ENCODE peak calls at places on chromosomes 1 and 21, in seven cellular contexts. I, M, N, P, V, W and F are unnamed samples. For H3K27me3, the result is how much of the 10 kb centered on the place peaks cover.

GRCh38 chr1:16727190-16728111 is 12.9 kb upstream of the RNU1-4 start:
- DNase-seq in M (peak), V (peak), I (peak), N (peak), W (no peak), P (no peak), F (peak)

GRCh38 chr21:17438642-17439041 is 74.2 kb upstream of the CXADR start:
- DNase-seq in V (peak), N (no peak), P (no peak), I (no peak), M (no peak), W (no peak), F (no peak)

GRCh38 chr1:206933333-206933945 is 11.7 kb upstream of the FCMR start:
- DNase-seq in I (no peak), P (peak), N (peak), M (no peak), W (no peak), V (peak), F (peak)

GRCh38 chr1:156320560-156320959 is 17.5 kb downstream of the CCT3 start:
- DNase-seq in V (no peak), W (no peak), I (no peak), N (no peak), M (no peak), P (no peak), F (no peak)

GRCh38 chr1:3352084-3352951 is 102.1 kb upstream of the ARHGEF16 start:
- DNase-seq in I (no peak), M (peak), P (no peak), N (no peak), W (no peak), V (peak), F (no peak)

GRCh38 chr21:46006547-46007497 is 25.3 kb downstream of the COL6A1 start:
- DNase-seq in V (peak), N (peak), P (no peak), W (no peak), I (no peak), M (no peak), F (peak)

GRCh38 chr1:68231627-68232303 is 558 bp downstream of the WLS start:
- DNase-seq in N (peak), V (peak), P (no peak), W (peak), M (peak), I (peak), F (peak)

GRCh38 chr21:45615145-45615711 is 28.3 kb upstream of the PCBP3 start:
- DNase-seq in I (peak), N (no peak), W (no peak), V (peak), M (no peak), P (peak), F (no peak)

GRCh38 chr1:12630946-12631540 is 12.8 kb upstream of the AADACL4 start:
- DNase-seq in V (no peak), W (no peak), P (no peak), I (no peak), M (no peak), N (no peak), F (no peak)

GRCh38 chr1:158285756-158286241 is 3.9 kb upstream of the CD1C start:
- DNase-seq in M (no peak), W (peak), V (no peak), I (peak), N (no peak), P (no peak), F (peak)

GRCh38 chr21:38027901-38028300 is 111.6 kb upstream of the KCNJ6 start:
- DNase-seq in V (no peak), N (no peak), W (no peak), P (no peak), I (peak), M (no peak), F (no peak)

GRCh38 chr1:221268295-221268694 is 389.1 kb downstream of the HLX start:
- DNase-seq in P (no peak), V (no peak), N (no peak), W (no peak), M (no peak), I (peak), F (no peak)

GRCh38 chr1:1006305-1007159 is 6.6 kb upstream of the HES4 start:
- DNase-seq in V (peak), W (no peak), N (no peak), P (no peak), I (no peak), M (peak), F (peak)

GRCh38 chr1:111833334-111833733 is 77.6 kb downstream of the DDX20 start:
- DNase-seq in I (peak), N (no peak), W (no peak), M (no peak), V (peak), P (no peak), F (no peak)

GRCh38 chr1:185096531-185096930 is 51.2 kb downstream of the RNF2 start:
- DNase-seq in W (no peak), I (peak), M (no peak), N (no peak), V (no peak), P (no peak), F (no peak)

GRCh38 chr1:32779242-32779641 is 37.9 kb downstream of the YARS1 start:
- DNase-seq in N (no peak), I (no peak), V (no peak), P (no peak), M (no peak), W (no peak), F (no peak)

GRCh38 chr21:36694041-36694515 is 4.8 kb upstream of the SIM2 start:
- DNase-seq in I (no peak), M (no peak), N (no peak), V (peak), W (no peak), P (no peak), F (no peak)

GRCh38 chr1:165666152-165666551 is 32.2 kb downstream of the ALDH9A1 start:
- DNase-seq in W (no peak), I (no peak), M (no peak), V (no peak), N (no peak), P (no peak), F (no peak)

GRCh38 chr1:171828794-171829193 is 12.5 kb upstream of the DNM3 start:
- DNase-seq in P (no peak), M (no peak), N (no peak), W (no peak), V (no peak), I (no peak), F (no peak)

GRCh38 chr1:27026621-27027574 is 14.2 kb upstream of the TENT5B start:
- DNase-seq in N (peak), I (peak), M (no peak), V (peak), W (no peak), P (no peak), F (no peak)

GRCh38 chr1:82762829-82763532 is 962.2 kb downstream of the ADGRL2 start:
- DNase-seq in V (no peak), I (no peak), M (no peak), N (no peak), P (no peak), W (no peak), F (no peak)
- H3K27me3 ChIP-seq in V (under half), I (under half), M (under half), N (under half), P (under half), W (under half), F (under half)

GRCh38 chr1:205570173-205570501 is 61.7 kb downstream of the ELK4 start:
- DNase-seq in W (no peak), P (no peak), I (no peak), M (no peak), V (no peak), N (no peak), F (no peak)
- H3K27me3 ChIP-seq in W (half or more), P (half or more), I (under half), M (under half), V (half or more), N (half or more), F (under half)

DNA sequence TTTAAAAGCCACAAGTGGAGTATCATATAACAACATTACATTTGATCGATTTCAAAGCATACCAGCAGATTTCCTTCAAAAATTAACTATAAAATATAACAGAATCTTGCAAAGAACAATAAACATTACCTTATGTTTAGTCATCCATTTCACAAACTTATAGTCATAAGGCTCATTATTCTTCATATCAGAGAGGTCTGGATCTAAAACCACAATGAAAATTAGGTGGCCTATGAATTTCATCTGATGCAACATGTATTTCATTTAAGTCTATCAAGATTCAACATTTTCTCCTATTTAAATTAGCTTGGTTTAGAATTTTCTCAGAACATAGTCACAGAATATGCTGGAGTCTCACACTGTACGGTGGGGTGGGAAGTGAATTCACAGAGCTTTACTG is 49.2 kb downstream of the KYAT3 start:
- DNase-seq in I (peak), P (no peak), V (no peak), M (no peak), N (no peak), W (no peak), F (no peak)
- H3K27me3 ChIP-seq in I (under half), P (under half), V (under half), M (under half), N (under half), W (under half), F (under half)

DNA sequence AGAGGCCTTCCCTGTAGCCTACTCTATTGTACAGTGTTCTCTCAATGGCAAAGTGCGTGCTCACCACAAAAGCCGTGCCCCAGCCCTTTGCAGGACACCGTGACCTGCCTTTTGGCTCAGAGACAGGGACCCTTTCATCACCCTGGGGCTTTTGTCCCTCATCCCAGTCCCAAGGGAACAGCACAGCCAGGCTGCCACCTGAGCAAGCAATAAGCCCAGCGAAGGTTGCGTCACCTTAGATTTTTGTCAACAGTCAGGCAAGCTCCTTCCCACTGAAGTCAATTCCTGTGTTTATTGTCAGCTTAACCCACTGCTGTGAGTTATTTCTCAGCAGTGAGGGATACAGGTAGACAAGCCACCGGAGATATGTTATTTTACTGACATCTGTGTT is 4.4 kb upstream of the GRIK3 start:
- DNase-seq in N (no peak), M (no peak), P (no peak), W (no peak), I (no peak), V (no peak), F (no peak)
- H3K27me3 ChIP-seq in N (half or more), M (under half), P (half or more), W (half or more), I (under half), V (under half), F (half or more)

DNA sequence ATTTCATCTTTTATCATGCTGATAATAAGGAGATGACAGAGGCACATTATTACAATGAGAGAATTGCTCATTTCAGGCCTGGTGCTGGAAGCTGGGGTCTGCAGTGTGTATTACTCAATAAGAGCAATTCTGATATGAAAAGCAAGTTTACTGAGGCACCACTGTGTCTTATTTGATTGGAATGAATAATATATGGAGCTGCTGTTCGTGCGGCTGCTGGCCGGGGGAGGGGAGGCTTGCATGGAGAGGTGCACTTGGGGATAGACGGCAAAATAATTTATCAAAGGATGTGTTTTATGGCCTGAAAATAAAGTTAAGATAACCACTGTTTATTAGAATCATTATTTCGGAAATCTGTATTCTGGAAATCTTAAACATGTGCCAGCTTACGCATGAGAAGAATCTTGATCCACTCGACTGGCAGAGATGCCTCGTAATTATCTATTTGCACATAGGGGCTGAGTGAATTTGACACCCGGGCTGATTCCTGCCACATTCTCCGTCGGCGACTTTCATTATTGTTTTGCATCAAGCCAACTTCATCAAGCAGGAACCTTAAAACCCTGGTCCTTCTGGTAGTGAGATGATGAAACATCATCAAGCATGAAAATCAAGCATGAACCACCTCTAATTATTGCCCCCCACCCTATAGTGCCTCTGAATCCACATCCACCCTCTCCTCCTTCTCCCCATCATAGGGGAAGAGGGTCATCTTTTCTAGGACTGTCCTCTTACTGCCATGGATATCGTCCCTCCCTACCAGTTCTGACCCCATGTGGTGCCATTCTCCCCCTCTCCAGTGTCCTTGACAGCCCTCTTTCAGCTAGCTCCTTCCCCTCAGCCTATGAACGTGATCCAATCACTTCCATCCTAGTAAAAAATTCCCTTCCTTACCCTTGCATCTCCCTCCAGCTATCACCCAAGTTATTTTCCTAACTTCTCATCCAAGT is 173.0 kb downstream of the RRAGC start:
- DNase-seq in M (no peak), V (peak), W (no peak), P (no peak), I (no peak), N (no peak), F (no peak)
- H3K27me3 ChIP-seq in M (under half), V (under half), W (half or more), P (under half), I (under half), N (half or more), F (under half)

GRCh38 chr1:75724472-75725022 is at the start of gene ACADM:
- DNase-seq in W (peak), M (peak), I (peak), N (peak), P (peak), V (peak), F (peak)

GRCh38 chr1:75725256-75725655 is 747 bp downstream of the ACADM start:
- DNase-seq in V (no peak), I (no peak), M (no peak), N (no peak), P (no peak), W (no peak), F (no peak)

GRCh38 chr1:75730432-75730831 is 5.9 kb downstream of the ACADM start:
- DNase-seq in W (no peak), I (no peak), N (no peak), M (no peak), P (no peak), V (no peak), F (no peak)

GRCh38 chr1:75725861-75726361 is 1.4 kb downstream of the ACADM start:
- DNase-seq in V (peak), W (no peak), N (no peak), P (no peak), M (no peak), I (no peak), F (no peak)

DNA sequence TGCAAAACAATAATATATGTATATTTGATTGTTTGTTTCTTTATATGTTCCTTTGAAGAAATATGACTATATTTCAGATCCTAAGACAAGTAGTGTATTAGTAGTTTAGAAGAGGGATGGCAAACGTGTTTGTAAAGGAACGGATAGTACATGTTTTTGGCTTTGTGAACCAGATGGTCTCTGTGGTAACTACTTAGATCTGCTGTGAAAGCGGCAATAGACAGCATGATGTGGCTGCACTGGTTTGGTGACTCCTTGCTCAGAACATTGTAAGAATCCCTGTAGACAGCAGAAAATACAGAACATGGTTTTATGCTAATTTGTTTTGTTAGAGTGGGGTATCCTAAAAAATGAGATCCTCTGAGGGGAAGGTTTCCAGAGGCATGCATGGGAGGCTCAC is 3.1 kb downstream of the ACADM start:
- DNase-seq in P (no peak), W (no peak), V (no peak), I (no peak), M (no peak), N (no peak), F (no peak)
- H3K27me3 ChIP-seq in P (under half), W (under half), V (under half), I (under half), M (under half), N (under half), F (under half)

DNA sequence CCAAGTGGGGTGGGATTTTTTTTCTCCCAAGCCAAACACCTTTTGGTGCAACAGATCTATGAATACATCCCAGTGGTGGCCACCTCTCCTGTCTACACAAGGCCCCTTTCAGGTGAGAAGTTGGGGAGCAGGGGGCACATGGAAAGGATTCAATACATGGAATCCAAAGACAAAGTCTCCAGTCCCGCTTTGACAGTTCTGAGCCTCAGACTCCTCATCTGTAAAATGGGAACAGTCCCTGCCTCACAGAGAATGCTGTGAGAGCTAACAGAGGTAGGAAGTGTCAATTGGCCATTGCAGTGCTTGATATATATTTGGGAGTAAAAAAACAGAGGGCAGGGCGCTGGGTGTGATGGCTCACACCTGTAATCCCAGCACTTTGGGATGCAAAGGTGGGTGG is 26.7 kb upstream of the ZNF436 start:
- DNase-seq in V (no peak), I (no peak), M (no peak), W (no peak), P (no peak), N (no peak), F (no peak)
- H3K27me3 ChIP-seq in V (half or more), I (under half), M (under half), W (under half), P (under half), N (under half), F (under half)

DNA sequence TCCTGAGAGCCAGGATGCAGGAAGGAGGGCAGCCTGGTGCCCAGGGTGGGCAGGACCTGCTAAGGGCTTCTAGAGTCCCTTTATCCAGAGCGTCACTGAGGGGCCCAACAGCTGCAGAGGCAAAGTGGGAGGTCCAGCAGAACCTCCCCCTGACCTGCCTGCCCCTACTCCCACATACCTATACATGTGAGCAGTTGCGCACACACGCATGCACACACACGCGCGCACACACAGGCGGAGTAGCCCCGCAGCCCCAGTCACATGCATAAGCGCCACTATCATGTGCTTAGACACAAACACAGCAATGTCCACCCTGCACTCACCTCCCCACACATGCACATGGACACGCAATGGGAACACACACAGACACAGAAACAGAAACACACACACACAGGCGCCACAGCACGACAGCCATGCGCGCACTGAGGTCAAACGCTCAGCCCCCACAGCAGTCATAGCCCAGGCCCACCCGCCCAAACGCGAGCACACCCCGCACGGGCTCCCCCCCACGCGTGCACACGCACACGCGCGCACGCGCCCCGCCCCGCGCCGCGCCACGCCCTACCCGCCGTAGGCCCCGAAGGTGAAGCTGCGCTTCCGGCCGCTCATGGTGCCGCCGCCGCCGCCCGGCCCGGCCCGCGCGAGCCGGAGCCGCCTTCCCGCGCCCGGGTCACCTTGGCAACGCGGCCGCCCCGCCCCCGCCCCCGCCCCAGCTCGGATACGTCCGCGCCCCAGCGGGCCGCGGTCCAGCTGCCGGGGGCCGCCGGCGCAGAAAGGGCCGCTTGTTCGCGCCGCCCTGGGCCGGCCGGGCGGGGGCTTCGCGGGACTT is 17.7 kb downstream of the RAP1GAP start:
- DNase-seq in M (peak), I (peak), W (no peak), N (no peak), P (peak), V (peak), F (peak)
- H3K27me3 ChIP-seq in M (under half), I (under half), W (under half), N (half or more), P (under half), V (under half), F (under half)

GRCh38 chr1:91804546-91805023 is 81.4 kb downstream of the TGFBR3 start:
- DNase-seq in M (no peak), V (no peak), I (peak), W (no peak), P (peak), N (no peak), F (no peak)

GRCh38 chr1:91803847-91804545 is 82.0 kb downstream of the TGFBR3 start:
- DNase-seq in M (no peak), V (no peak), P (peak), I (peak), N (no peak), W (no peak), F (no peak)

GRCh38 chr1:91805343-91805801 is 80.6 kb downstream of the TGFBR3 start:
- DNase-seq in M (no peak), P (no peak), N (no peak), V (no peak), I (no peak), W (no peak), F (no peak)

GRCh38 chr1:91801496-91802115 is 84.3 kb downstream of the TGFBR3 start:
- DNase-seq in P (no peak), I (no peak), V (no peak), M (no peak), N (no peak), W (no peak), F (no peak)

DNA sequence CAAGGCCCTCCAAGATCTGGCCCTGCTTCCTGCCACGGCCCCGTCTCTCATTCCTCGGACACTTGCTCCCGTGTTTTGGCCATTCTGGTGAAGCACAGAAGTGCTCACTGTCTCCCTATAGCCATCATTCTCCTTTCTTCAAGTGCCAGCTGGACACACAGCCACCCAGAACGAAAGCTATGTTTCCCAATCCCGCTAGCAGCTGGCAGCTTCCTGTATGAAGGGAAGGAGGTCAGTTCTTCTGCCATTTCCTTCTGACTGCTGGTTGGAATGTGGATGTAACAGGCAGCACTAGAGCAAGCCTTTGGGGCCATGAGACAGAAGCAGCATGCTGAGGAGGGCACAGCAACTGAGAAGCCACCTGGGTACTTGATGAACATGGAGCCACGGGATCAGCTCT is 82.8 kb downstream of the TGFBR3 start:
- DNase-seq in P (no peak), V (no peak), N (no peak), W (no peak), I (no peak), M (no peak), F (no peak)
- H3K27me3 ChIP-seq in P (under half), V (under half), N (under half), W (under half), I (under half), M (under half), F (under half)